ENCODE peak calls at places on chromosomes 2 and 18, in four cellular contexts. G is K562, A is HepG2, C is A549. E is an unnamed sample.

GRCh38 chr2:240469239-240469636 is 33.8 kb downstream of the GPC1 start:
- DNase-seq in G (no peak), A (no peak), C (no peak), E (peak; percentile 22)

GRCh38 chr2:168841445-168841844 is 39.0 kb downstream of the NOSTRIN start:
- DNase-seq in G (no peak), A (no peak), C (no peak), E (no peak)

GRCh38 chr2:191030521-191031154 is 16.7 kb upstream of the STAT1 start:
- DNase-seq in G (peak; percentile 16), A (peak; percentile 52), C (peak; percentile 40), E (peak; percentile 18)

GRCh38 chr2:238170386-238171071 is 11.8 kb downstream of the ERFE start:
- DNase-seq in G (no peak), A (no peak), C (no peak), E (no peak)

GRCh38 chr18:74493689-74494088 is 2.5 kb upstream of the CNDP2 start:
- DNase-seq in G (no peak), A (peak; percentile 68), C (peak; percentile 14), E (peak; percentile 35)

GRCh38 chr18:58842978-58843661 is 21.6 kb upstream of the ZNF532 start:
- DNase-seq in G (no peak), A (no peak), C (no peak), E (no peak)

GRCh38 chr2:96163768-96164429 is 18.7 kb upstream of the DUSP2 start:
- DNase-seq in G (no peak), A (no peak), C (no peak), E (no peak)

GRCh38 chr2:63856302-63856600 is 14.6 kb downstream of the UGP2 start:
- DNase-seq in G (no peak), A (no peak), C (no peak), E (no peak)

GRCh38 chr18:49072524-49072934 is 121.8 kb upstream of the SMAD7 start:
- DNase-seq in G (peak; percentile 51), A (peak; percentile 77), C (no peak), E (no peak)
- TF ChIP-seq HMGXB4 in G (no peak), A (no peak), C (no peak), E (no peak)

DNA sequence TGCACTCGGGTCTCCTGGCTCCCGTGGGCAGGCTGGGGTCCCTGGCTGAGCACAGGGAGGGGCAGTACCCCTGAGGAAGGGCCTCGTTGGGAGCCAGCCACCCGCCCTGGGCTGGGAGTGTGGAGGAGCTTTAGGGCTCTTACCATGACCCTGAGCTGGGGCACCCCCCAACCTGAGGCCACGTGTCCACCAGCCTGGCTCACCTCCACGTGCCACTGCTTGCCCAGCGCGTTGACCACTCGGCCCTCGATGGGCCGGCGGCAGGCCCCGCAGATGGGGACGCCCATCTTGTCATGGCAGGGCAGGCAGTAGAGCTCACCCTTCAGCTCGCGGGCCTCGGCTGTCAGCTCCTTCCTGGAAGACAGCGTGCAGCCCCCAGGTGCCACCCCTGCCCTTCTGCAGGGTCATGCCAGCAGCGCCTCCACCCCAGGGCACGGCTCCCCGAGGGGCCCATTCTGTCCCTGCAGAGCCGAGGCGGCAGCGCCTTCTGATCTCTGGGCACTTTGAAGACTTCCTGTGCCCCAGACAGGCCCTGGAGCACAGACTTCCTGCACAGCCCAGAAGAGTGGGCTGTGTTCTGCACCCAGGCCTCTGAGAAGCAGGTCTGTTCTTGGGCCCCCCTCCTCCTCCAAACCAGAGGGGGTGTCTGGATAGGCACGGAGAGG is 4.0 kb upstream of the GPR17 start:
- DNase-seq in G (no peak), A (no peak), C (no peak), E (no peak)
- TF ChIP-seq HMGXB4 in G (no peak), A (no peak), C (no peak), E (no peak)

GRCh38 chr18:43805646-43806194 is 528.4 kb upstream of the SYT4 start:
- DNase-seq in G (no peak), A (no peak), C (no peak), E (no peak)
- TF ChIP-seq HMGXB4 in G (no peak), A (no peak), C (no peak), E (no peak)

DNA sequence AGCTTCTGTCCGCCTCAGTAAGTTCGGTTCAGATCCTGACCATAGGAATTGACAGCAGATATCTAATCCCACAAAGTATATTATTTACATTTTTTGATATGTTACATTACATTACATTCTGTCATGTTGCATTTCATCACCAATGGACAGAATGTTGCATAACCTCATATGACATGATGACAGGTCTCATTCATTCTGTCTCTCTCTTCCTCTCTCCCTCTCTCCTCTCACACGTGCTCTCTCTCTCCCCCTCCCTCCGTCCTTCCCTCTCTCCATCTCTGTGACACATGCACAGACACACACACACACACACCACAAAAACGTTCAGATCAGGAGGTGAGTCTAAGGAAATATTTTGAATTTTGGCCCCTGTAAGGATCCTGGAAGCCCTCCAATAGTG is 269.2 kb downstream of the FIGN start:
- DNase-seq in G (no peak), A (no peak), C (no peak), E (no peak)
- TF ChIP-seq HMGXB4 in G (no peak), A (no peak), C (no peak), E (no peak)

GRCh38 chr2:74845991-74846390 is 12.1 kb downstream of the HK2 start:
- DNase-seq in G (no peak), A (no peak), C (no peak), E (no peak)

GRCh38 chr2:74843371-74844298 is 9.7 kb downstream of the HK2 start:
- DNase-seq in G (no peak), A (peak; percentile 76), C (no peak), E (no peak)

GRCh38 chr2:74844752-74845151 is 10.8 kb downstream of the HK2 start:
- DNase-seq in G (no peak), A (no peak), C (no peak), E (no peak)

GRCh38 chr2:74846481-74846880 is 12.6 kb downstream of the HK2 start:
- DNase-seq in G (no peak), A (no peak), C (no peak), E (no peak)

DNA sequence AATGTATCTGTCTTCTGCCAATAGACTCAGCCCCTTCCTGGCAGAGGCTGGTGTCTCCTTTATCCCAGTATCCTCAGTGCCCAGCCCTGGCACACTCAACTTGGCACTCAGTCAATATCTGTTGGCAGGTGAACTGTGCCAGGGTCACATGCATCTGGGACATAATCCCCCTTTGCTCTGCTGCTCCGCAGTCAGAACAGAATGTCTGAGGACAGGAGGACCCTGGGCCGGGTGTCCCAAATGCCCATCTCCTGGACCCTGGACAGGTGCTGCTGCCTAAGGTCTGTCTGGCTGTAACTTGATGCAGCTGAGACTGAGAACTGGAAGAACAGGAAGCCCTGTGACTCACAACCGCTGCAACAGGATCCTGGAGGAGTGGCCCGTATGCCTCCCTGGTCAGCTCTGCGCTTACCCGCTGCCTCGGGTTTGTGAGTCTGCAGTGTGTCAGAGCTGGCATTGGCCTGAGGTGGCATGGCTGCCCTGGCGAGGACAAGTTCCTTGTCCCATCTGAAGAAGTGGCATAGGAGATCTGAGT is 11.4 kb downstream of the HK2 start:
- DNase-seq in G (no peak), A (no peak), C (peak; percentile 55), E (peak; percentile 36)
- TF ChIP-seq HMGXB4 in G (no peak), A (no peak), C (no peak), E (no peak)

DNA sequence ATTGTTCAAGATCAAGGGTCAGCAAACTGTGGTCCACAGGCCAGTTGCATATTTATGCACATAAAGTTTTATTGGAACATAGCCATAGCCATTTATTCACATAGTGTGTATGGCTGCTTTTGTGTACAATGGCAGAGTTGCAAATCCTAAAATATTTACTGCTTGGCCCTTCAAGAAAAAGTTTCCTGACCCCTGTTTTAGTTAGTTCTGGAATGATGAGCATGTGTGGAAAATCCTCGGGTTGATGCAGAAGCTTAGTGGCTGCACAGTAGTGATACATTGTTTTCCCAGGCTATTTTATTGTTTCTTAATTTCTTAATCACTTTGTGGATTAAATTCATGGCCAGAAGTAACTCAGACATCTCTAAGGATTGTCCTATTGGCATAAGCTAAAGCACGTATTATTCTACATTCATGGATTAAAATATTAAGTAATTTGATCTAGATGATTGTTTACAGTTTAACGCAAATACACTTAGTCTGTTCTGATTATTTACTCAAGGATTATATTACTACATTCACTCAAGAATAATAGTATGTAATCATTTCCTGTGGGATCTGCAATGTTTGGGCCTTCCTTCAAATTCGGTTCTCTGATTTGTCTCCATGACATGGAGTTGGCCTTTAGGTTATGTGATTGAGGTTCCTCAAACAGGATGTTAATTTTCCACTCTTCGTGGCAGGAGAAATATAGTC is 165.5 kb downstream of the TMEM247 start:
- DNase-seq in G (no peak), A (no peak), C (no peak), E (no peak)
- TF ChIP-seq HMGXB4 in G (no peak), A (no peak), C (no peak), E (no peak)

GRCh38 chr18:38545071-38545470 is 979.5 kb upstream of the CELF4 start:
- DNase-seq in G (no peak), A (peak; percentile 24), C (no peak), E (peak; percentile 54)
- TF ChIP-seq HMGXB4 in G (no peak), A (no peak), C (no peak), E (no peak)

E was measured in WTC11.